ENCODE peak calls at places on chromosomes 12 and 14, in eight cellular contexts. K, L, O, A, J, T, Y and E are unnamed samples.

GRCh38 chr14:69153848-69154208 is 909 bp upstream of the DCAF5 start:
- DNase-seq in K (peak; percentile 17), L (no peak), O (no peak), A (no peak), J (no peak), T (no peak), Y (peak; percentile 37), E (peak; percentile 24)

GRCh38 chr12:92784795-92785562 is 82.2 kb downstream of the PLEKHG7 start:
- DNase-seq in K (peak; percentile 77), L (peak; percentile 87), O (peak; percentile 83), A (peak; percentile 45), J (no peak), T (no peak), Y (peak; percentile 81), E (peak; percentile 57)

GRCh38 chr12:101209319-101210302 is at the start of gene SLC5A8:
- DNase-seq in K (no peak), L (no peak), O (no peak), A (peak; percentile 37), J (no peak), T (no peak), Y (no peak), E (no peak)

GRCh38 chr12:30862486-30862885 is 64.1 kb upstream of the TSPAN11 start:
- DNase-seq in K (no peak), L (peak; percentile 77), O (no peak), A (no peak), J (no peak), T (no peak), Y (peak; percentile 71), E (no peak)

GRCh38 chr14:75982724-75983358 is 1.0 kb upstream of the TGFB3 start:
- DNase-seq in K (peak; percentile 11), L (peak; percentile 59), O (no peak), A (no peak), J (no peak), T (peak; percentile 89), Y (peak; percentile 82), E (peak; percentile 69)

GRCh38 chr12:26987634-26988424 is 26.4 kb downstream of the TM7SF3 start:
- DNase-seq in K (peak; percentile 55), L (no peak), O (no peak), A (no peak), J (no peak), T (no peak), Y (peak; percentile 46), E (no peak)

GRCh38 chr12:98355322-98355721 is 160.1 kb upstream of the TMPO start:
- DNase-seq in K (peak; percentile 11), L (peak; percentile 43), O (peak; percentile 94), A (no peak), J (no peak), T (no peak), Y (peak; percentile 27), E (no peak)

GRCh38 chr12:92466391-92467305 is 236.1 kb upstream of the PLEKHG7 start:
- DNase-seq in K (no peak), L (peak; percentile 40), O (no peak), A (no peak), J (no peak), T (no peak), Y (no peak), E (no peak)

GRCh38 chr14:76112889-76113611 is 38.7 kb upstream of the GPATCH2L start:
- DNase-seq in K (no peak), L (no peak), O (no peak), A (no peak), J (no peak), T (no peak), Y (no peak), E (no peak)

GRCh38 chr14:23055621-23056256 is 1.6 kb downstream of the CDH24 start:
- DNase-seq in K (no peak), L (no peak), O (no peak), A (no peak), J (no peak), T (no peak), Y (peak; percentile 51), E (no peak)

GRCh38 chr14:99394602-99395001 is 86.1 kb downstream of the SETD3 start:
- DNase-seq in K (no peak), L (no peak), O (no peak), A (no peak), J (no peak), T (no peak), Y (no peak), E (no peak)

GRCh38 chr12:48388430-48388829 is 37.7 kb upstream of the ZNF641 start:
- DNase-seq in K (peak; percentile 39), L (peak; percentile 5), O (peak; percentile 18), A (no peak), J (no peak), T (no peak), Y (peak; percentile 57), E (no peak)

GRCh38 chr12:42735869-42736361 is 146.4 kb upstream of the PRICKLE1 start:
- DNase-seq in K (no peak), L (no peak), O (peak; percentile 68), A (no peak), J (no peak), T (no peak), Y (no peak), E (no peak)

GRCh38 chr14:103296007-103296406 is 38.0 kb upstream of the EIF5 start:
- DNase-seq in K (peak; percentile 67), L (peak; percentile 28), O (peak; percentile 80), A (peak; percentile 61), J (no peak), T (no peak), Y (peak; percentile 62), E (no peak)

GRCh38 chr12:19988918-19989317 is 379.4 kb upstream of the PDE3A start:
- DNase-seq in K (no peak), L (no peak), O (no peak), A (no peak), J (no peak), T (no peak), Y (no peak), E (no peak)

GRCh38 chr12:114903394-114903748 is 219.4 kb upstream of the TBX3 start:
- DNase-seq in K (peak; percentile 19), L (no peak), O (no peak), A (no peak), J (no peak), T (no peak), Y (peak; percentile 70), E (no peak)

GRCh38 chr14:79543966-79544365 is 667.3 kb downstream of the DIO2 start:
- DNase-seq in K (peak; percentile 18), L (peak; percentile 82), O (peak; percentile 86), A (no peak), J (no peak), T (no peak), Y (peak; percentile 58), E (no peak)

DNA sequence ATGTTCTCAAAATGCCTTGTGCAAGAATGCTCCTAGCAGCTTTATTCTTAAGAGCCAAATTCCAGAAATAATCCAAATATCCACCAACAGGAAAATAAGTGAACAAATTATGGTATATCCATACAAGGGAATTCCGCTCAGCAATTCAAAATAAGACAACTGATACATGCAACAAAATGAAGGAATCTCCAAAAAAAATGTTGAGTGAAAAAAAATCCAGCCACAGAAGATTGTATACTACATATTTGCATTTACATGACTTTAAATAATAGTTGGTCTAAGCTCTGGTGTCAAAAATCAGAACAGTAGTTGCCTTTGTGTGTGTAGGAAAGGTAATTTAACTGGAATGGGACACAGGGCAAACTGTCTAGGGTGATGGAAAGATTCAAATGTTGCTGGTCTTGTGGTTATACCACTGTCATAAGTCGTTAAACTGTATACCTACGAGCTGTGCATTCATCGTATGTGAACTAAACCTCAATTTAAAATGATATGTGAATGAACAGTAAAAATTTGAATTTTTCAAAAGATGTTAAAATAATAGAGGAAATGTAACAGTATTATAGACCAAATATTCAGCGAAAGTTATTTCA is 3.2 kb downstream of the CD69 start:
- DNase-seq in K (no peak), L (no peak), O (no peak), A (no peak), J (no peak), T (no peak), Y (no peak), E (no peak)
- TF ChIP-seq CTCF in K (no peak), L (no peak), O (no peak), A (no peak), J (no peak), T (no peak), Y (no peak), E (no peak)

GRCh38 chr12:132103542-132104308 is 40.4 kb downstream of the DDX51 start:
- DNase-seq in K (no peak), L (no peak), O (no peak), A (no peak), J (no peak), T (no peak), Y (no peak), E (no peak)
- TF ChIP-seq CTCF in K (no peak), L (no peak), O (no peak), A (no peak), J (no peak), T (no peak), Y (no peak), E (no peak)

GRCh38 chr12:113797535-113797868 is 168.6 kb downstream of the RBM19 start:
- DNase-seq in K (no peak), L (no peak), O (no peak), A (no peak), J (no peak), T (no peak), Y (no peak), E (no peak)

GRCh38 chr12:113796852-113797534 is 169.1 kb downstream of the RBM19 start:
- DNase-seq in K (no peak), L (no peak), O (no peak), A (no peak), J (no peak), T (no peak), Y (no peak), E (no peak)

GRCh38 chr12:113796086-113796827 is 169.9 kb downstream of the RBM19 start:
- DNase-seq in K (no peak), L (no peak), O (no peak), A (no peak), J (no peak), T (no peak), Y (no peak), E (no peak)

GRCh38 chr12:113800201-113800600 is 165.9 kb downstream of the RBM19 start:
- DNase-seq in K (no peak), L (no peak), O (no peak), A (no peak), J (no peak), T (no peak), Y (no peak), E (no peak)

GRCh38 chr12:113798552-113798951 is 167.6 kb downstream of the RBM19 start:
- DNase-seq in K (no peak), L (no peak), O (no peak), A (no peak), J (no peak), T (no peak), Y (no peak), E (no peak)
- TF ChIP-seq CTCF in K (no peak), L (no peak), O (no peak), A (no peak), J (no peak), T (no peak), Y (no peak), E (no peak)

DNA sequence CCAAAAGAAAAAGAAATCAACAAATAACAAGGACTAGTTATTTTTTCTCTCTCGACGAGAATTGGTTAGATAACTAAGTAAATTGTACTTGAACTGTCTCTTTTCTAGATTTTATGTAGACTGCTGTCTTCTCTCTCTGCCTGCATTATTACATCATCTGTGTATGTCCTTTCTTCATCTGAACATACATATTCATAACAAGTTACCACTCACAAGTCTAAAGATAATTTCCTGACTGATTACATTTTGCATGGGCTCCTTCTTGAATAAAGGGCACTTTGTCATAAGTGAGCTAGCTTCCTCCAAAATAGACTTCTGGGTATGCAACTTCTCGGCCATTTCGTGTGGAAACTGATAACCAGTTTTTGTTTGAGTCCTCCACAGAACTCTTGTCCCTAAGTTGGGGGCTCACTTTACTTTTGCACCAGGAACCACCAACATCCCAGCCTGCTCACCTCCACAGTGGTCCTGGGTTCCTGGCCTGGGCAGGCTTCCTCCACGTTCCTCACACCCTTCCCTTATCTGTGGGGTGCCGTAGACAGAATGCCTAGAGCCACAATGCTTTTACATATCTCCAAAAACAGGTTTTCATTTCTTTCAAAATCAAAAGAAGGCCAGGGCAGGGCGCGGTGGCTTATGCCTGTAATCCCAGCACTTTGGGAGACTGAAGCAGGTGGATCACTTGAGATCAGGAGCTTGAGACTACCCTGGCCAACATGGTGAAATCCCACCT is 6.2 kb upstream of the DDX47 start:
- DNase-seq in K (no peak), L (no peak), O (no peak), A (no peak), J (no peak), T (no peak), Y (no peak), E (no peak)
- TF ChIP-seq CTCF in K (no peak), L (no peak), O (no peak), A (no peak), J (no peak), T (no peak), Y (no peak), E (no peak)